ENCODE peak calls at places on chromosomes 2 and 18, in seven cellular contexts. One of them, this sample, is unnamed.

GRCh38 chr2:216436369-216436768 is 24.1 kb downstream of the SMARCAL1 start:
- DNase-seq in left ventricle myocardium inferior: no peak
- DNase-seq in endodermal cell: no peak
- DNase-seq in stomach: no peak
- DNase-seq in keratinocyte: no peak
- DNase-seq in kidney: no peak
- DNase-seq in BE2C: no peak
- DNase-seq in this sample: no peak

GRCh38 chr18:79863161-79863945 is 65.6 kb downstream of the KCNG2 start:
- DNase-seq in stomach: peak; percentile 24
- DNase-seq in keratinocyte: no peak
- DNase-seq in kidney: peak; percentile 70
- DNase-seq in endodermal cell: peak; percentile 41
- DNase-seq in left ventricle myocardium inferior: no peak
- DNase-seq in BE2C: no peak
- DNase-seq in this sample: no peak

GRCh38 chr18:22639026-22639463 is 221.3 kb upstream of the CTAGE1 start:
- DNase-seq in BE2C: no peak
- DNase-seq in keratinocyte: no peak
- DNase-seq in endodermal cell: no peak
- DNase-seq in kidney: no peak
- DNase-seq in stomach: no peak
- DNase-seq in left ventricle myocardium inferior: no peak
- DNase-seq in this sample: no peak

GRCh38 chr2:190765386-190766173 is 115.0 kb upstream of the GLS start:
- DNase-seq in stomach: no peak
- DNase-seq in BE2C: no peak
- DNase-seq in endodermal cell: no peak
- DNase-seq in keratinocyte: peak; percentile 95
- DNase-seq in kidney: no peak
- DNase-seq in left ventricle myocardium inferior: no peak
- DNase-seq in this sample: no peak

GRCh38 chr18:8231316-8231715 is 377.9 kb upstream of the RAB12 start:
- DNase-seq in BE2C: no peak
- DNase-seq in left ventricle myocardium inferior: no peak
- DNase-seq in kidney: no peak
- DNase-seq in stomach: no peak
- DNase-seq in endodermal cell: no peak
- DNase-seq in keratinocyte: no peak
- DNase-seq in this sample: no peak

GRCh38 chr2:64831134-64831976 is 157.8 kb upstream of the SLC1A4 start:
- DNase-seq in keratinocyte: peak; percentile 96
- DNase-seq in kidney: peak; percentile 97
- DNase-seq in stomach: peak; percentile 82
- DNase-seq in BE2C: peak; percentile 50
- DNase-seq in left ventricle myocardium inferior: peak; percentile 82
- DNase-seq in endodermal cell: peak; percentile 94
- DNase-seq in this sample: peak; percentile 80

GRCh38 chr18:79410171-79410641 is 14.5 kb downstream of the NFATC1 start:
- DNase-seq in keratinocyte: no peak
- DNase-seq in endodermal cell: no peak
- DNase-seq in left ventricle myocardium inferior: peak; percentile 10
- DNase-seq in stomach: no peak
- DNase-seq in kidney: peak; percentile 60
- DNase-seq in BE2C: no peak
- DNase-seq in this sample: no peak

GRCh38 chr18:21914739-21915319 is 174.2 kb downstream of the MIB1 start:
- DNase-seq in keratinocyte: no peak
- DNase-seq in BE2C: peak; percentile 24
- DNase-seq in stomach: no peak
- DNase-seq in endodermal cell: peak; percentile 81
- DNase-seq in left ventricle myocardium inferior: no peak
- DNase-seq in kidney: no peak
- DNase-seq in this sample: peak; percentile 35

GRCh38 chr2:100274076-100274475 is 48.2 kb downstream of the LONRF2 start:
- DNase-seq in keratinocyte: no peak
- DNase-seq in endodermal cell: peak; percentile 48
- DNase-seq in stomach: no peak
- DNase-seq in left ventricle myocardium inferior: no peak
- DNase-seq in BE2C: no peak
- DNase-seq in kidney: no peak
- DNase-seq in this sample: no peak

GRCh38 chr2:106664669-106665068 is 177.5 kb downstream of the CD8B2 start:
- DNase-seq in endodermal cell: no peak
- DNase-seq in stomach: no peak
- DNase-seq in kidney: no peak
- DNase-seq in keratinocyte: no peak
- DNase-seq in left ventricle myocardium inferior: no peak
- DNase-seq in BE2C: no peak
- DNase-seq in this sample: no peak

GRCh38 chr2:200625317-200625716 is 39.5 kb downstream of the AOX1 start:
- DNase-seq in stomach: no peak
- DNase-seq in left ventricle myocardium inferior: no peak
- DNase-seq in endodermal cell: no peak
- DNase-seq in keratinocyte: no peak
- DNase-seq in BE2C: no peak
- DNase-seq in kidney: no peak
- DNase-seq in this sample: no peak

GRCh38 chr2:204024906-204025475 is 88.4 kb downstream of the ICOS start:
- DNase-seq in stomach: no peak
- DNase-seq in endodermal cell: no peak
- DNase-seq in keratinocyte: no peak
- DNase-seq in kidney: no peak
- DNase-seq in left ventricle myocardium inferior: no peak
- DNase-seq in BE2C: no peak
- DNase-seq in this sample: no peak

GRCh38 chr2:33042226-33042625 is 95.5 kb downstream of the LTBP1 start:
- DNase-seq in kidney: no peak
- DNase-seq in left ventricle myocardium inferior: no peak
- DNase-seq in stomach: no peak
- DNase-seq in BE2C: no peak
- DNase-seq in keratinocyte: no peak
- DNase-seq in endodermal cell: no peak
- DNase-seq in this sample: no peak

GRCh38 chr18:9992300-9992987 is 78.6 kb downstream of the VAPA start:
- DNase-seq in left ventricle myocardium inferior: no peak
- DNase-seq in keratinocyte: no peak
- DNase-seq in endodermal cell: no peak
- DNase-seq in stomach: no peak
- DNase-seq in kidney: peak; percentile 81
- DNase-seq in BE2C: no peak
- DNase-seq in this sample: no peak

GRCh38 chr2:134839649-134840048 is 1.2 kb downstream of the ACMSD start:
- DNase-seq in BE2C: no peak
- DNase-seq in stomach: no peak
- DNase-seq in left ventricle myocardium inferior: no peak
- DNase-seq in keratinocyte: no peak
- DNase-seq in kidney: no peak
- DNase-seq in endodermal cell: no peak
- DNase-seq in this sample: no peak

GRCh38 chr18:66523219-66523991 is 80.5 kb downstream of the CDH19 start:
- DNase-seq in left ventricle myocardium inferior: no peak
- DNase-seq in kidney: no peak
- DNase-seq in keratinocyte: no peak
- DNase-seq in BE2C: no peak
- DNase-seq in stomach: no peak
- DNase-seq in endodermal cell: no peak
- DNase-seq in this sample: no peak

GRCh38 chr2:185802926-185803325 is 64.3 kb downstream of the FSIP2 start:
- DNase-seq in kidney: no peak
- DNase-seq in BE2C: no peak
- DNase-seq in left ventricle myocardium inferior: no peak
- DNase-seq in stomach: no peak
- DNase-seq in endodermal cell: no peak
- DNase-seq in keratinocyte: no peak
- DNase-seq in this sample: no peak

GRCh38 chr18:10431680-10432079 is 22.8 kb upstream of the APCDD1 start:
- DNase-seq in BE2C: no peak
- DNase-seq in left ventricle myocardium inferior: no peak
- DNase-seq in endodermal cell: no peak
- DNase-seq in keratinocyte: no peak
- DNase-seq in stomach: no peak
- DNase-seq in kidney: no peak
- DNase-seq in this sample: no peak

GRCh38 chr2:181411105-181411849 is 45.9 kb upstream of the ITGA4 start:
- DNase-seq in keratinocyte: no peak
- DNase-seq in left ventricle myocardium inferior: no peak
- DNase-seq in endodermal cell: peak; percentile 87
- DNase-seq in kidney: peak; percentile 71
- DNase-seq in stomach: no peak
- DNase-seq in BE2C: peak; percentile 93
- DNase-seq in this sample: peak; percentile 98

GRCh38 chr2:161416633-161417427 is 733 bp downstream of the TBR1 start:
- DNase-seq in left ventricle myocardium inferior: no peak
- DNase-seq in stomach: no peak
- DNase-seq in keratinocyte: no peak
- DNase-seq in BE2C: no peak
- DNase-seq in endodermal cell: peak; percentile 76
- DNase-seq in kidney: no peak
- DNase-seq in this sample: no peak

GRCh38 chr2:120684691-120685402 is 50.8 kb upstream of the GLI2 start:
- DNase-seq in stomach: no peak
- DNase-seq in endodermal cell: peak; percentile 25
- DNase-seq in kidney: peak; percentile 35
- DNase-seq in BE2C: no peak
- DNase-seq in keratinocyte: no peak
- DNase-seq in left ventricle myocardium inferior: no peak
- DNase-seq in this sample: no peak

GRCh38 chr2:216348909-216349308 is 23.4 kb downstream of the MARCHF4 start:
- DNase-seq in endodermal cell: no peak
- DNase-seq in BE2C: no peak
- DNase-seq in keratinocyte: peak; percentile 83
- DNase-seq in stomach: no peak
- DNase-seq in kidney: no peak
- DNase-seq in left ventricle myocardium inferior: no peak
- DNase-seq in this sample: no peak

GRCh38 chr2:191459158-191459557 is 214.0 kb downstream of the MYO1B start:
- DNase-seq in kidney: no peak
- DNase-seq in stomach: no peak
- DNase-seq in keratinocyte: no peak
- DNase-seq in BE2C: no peak
- DNase-seq in endodermal cell: no peak
- DNase-seq in left ventricle myocardium inferior: no peak
- DNase-seq in this sample: no peak

GRCh38 chr18:32010124-32010745 is 8.4 kb upstream of the RNF125 start:
- DNase-seq in stomach: no peak
- DNase-seq in keratinocyte: peak; percentile 1
- DNase-seq in BE2C: no peak
- DNase-seq in endodermal cell: no peak
- DNase-seq in kidney: no peak
- DNase-seq in left ventricle myocardium inferior: no peak
- DNase-seq in this sample: no peak

GRCh38 chr18:25915907-25916306 is 174.5 kb downstream of the SS18 start:
- DNase-seq in BE2C: no peak
- DNase-seq in kidney: no peak
- DNase-seq in left ventricle myocardium inferior: no peak
- DNase-seq in stomach: no peak
- DNase-seq in keratinocyte: no peak
- DNase-seq in endodermal cell: no peak
- DNase-seq in this sample: no peak
- TF ChIP-seq CTCF in BE2C: peak; percentile 12
- TF ChIP-seq CTCF in kidney: no peak
- TF ChIP-seq CTCF in left ventricle myocardium inferior: no peak
- TF ChIP-seq CTCF in stomach: no peak
- TF ChIP-seq CTCF in keratinocyte: no peak
- TF ChIP-seq CTCF in endodermal cell: peak; percentile 73
- TF ChIP-seq CTCF in this sample: no peak

GRCh38 chr2:102622646-102623045 is 3.3 kb downstream of the SLC9A2 start:
- DNase-seq in BE2C: no peak
- DNase-seq in keratinocyte: no peak
- DNase-seq in stomach: no peak
- DNase-seq in endodermal cell: no peak
- DNase-seq in kidney: no peak
- DNase-seq in left ventricle myocardium inferior: no peak
- DNase-seq in this sample: no peak
- H3K4me3 ChIP-seq in BE2C: no peak overlapping the region
- H3K4me3 ChIP-seq in keratinocyte: no peak overlapping the region
- H3K4me3 ChIP-seq in stomach: peak overlapping the region; percentile 75
- H3K4me3 ChIP-seq in endodermal cell: no peak overlapping the region
- H3K4me3 ChIP-seq in kidney: no peak overlapping the region
- H3K4me3 ChIP-seq in left ventricle myocardium inferior: no peak overlapping the region
- H3K4me3 ChIP-seq in this sample: no peak overlapping the region

GRCh38 chr2:234138836-234139235 is 88.3 kb downstream of the SPP2 start:
- DNase-seq in endodermal cell: no peak
- DNase-seq in BE2C: no peak
- DNase-seq in kidney: no peak
- DNase-seq in left ventricle myocardium inferior: no peak
- DNase-seq in stomach: no peak
- DNase-seq in keratinocyte: no peak
- DNase-seq in this sample: no peak

GRCh38 chr2:234135750-234136221 is 85.3 kb downstream of the SPP2 start:
- DNase-seq in kidney: peak; percentile 87
- DNase-seq in stomach: peak; percentile 53
- DNase-seq in BE2C: peak; percentile 82
- DNase-seq in keratinocyte: no peak
- DNase-seq in endodermal cell: peak; percentile 95
- DNase-seq in left ventricle myocardium inferior: peak; percentile 29
- DNase-seq in this sample: peak; percentile 81

GRCh38 chr2:234139755-234140154 is 89.3 kb downstream of the SPP2 start:
- DNase-seq in kidney: no peak
- DNase-seq in BE2C: no peak
- DNase-seq in left ventricle myocardium inferior: no peak
- DNase-seq in stomach: no peak
- DNase-seq in keratinocyte: no peak
- DNase-seq in endodermal cell: no peak
- DNase-seq in this sample: no peak

GRCh38 chr2:234136461-234136860 is 86.0 kb downstream of the SPP2 start:
- DNase-seq in endodermal cell: peak; percentile 64
- DNase-seq in stomach: no peak
- DNase-seq in left ventricle myocardium inferior: no peak
- DNase-seq in keratinocyte: no peak
- DNase-seq in kidney: no peak
- DNase-seq in BE2C: no peak
- DNase-seq in this sample: no peak

GRCh38 chr2:234137400-234138014 is 87.0 kb downstream of the SPP2 start:
- DNase-seq in kidney: no peak
- DNase-seq in BE2C: no peak
- DNase-seq in stomach: no peak
- DNase-seq in endodermal cell: no peak
- DNase-seq in keratinocyte: no peak
- DNase-seq in left ventricle myocardium inferior: no peak
- DNase-seq in this sample: no peak
- H3K9me3 ChIP-seq in kidney: no peaks in the 10 kb centered on the region
- H3K9me3 ChIP-seq in BE2C: no peaks in the 10 kb centered on the region
- H3K9me3 ChIP-seq in stomach: no peaks in the 10 kb centered on the region
- H3K9me3 ChIP-seq in endodermal cell: no peaks in the 10 kb centered on the region
- H3K9me3 ChIP-seq in keratinocyte: peaks cover 20% of the 10 kb centered on the region
- H3K9me3 ChIP-seq in left ventricle myocardium inferior: peaks cover 5% of the 10 kb centered on the region
- H3K9me3 ChIP-seq in this sample: no peaks in the 10 kb centered on the region

DNA sequence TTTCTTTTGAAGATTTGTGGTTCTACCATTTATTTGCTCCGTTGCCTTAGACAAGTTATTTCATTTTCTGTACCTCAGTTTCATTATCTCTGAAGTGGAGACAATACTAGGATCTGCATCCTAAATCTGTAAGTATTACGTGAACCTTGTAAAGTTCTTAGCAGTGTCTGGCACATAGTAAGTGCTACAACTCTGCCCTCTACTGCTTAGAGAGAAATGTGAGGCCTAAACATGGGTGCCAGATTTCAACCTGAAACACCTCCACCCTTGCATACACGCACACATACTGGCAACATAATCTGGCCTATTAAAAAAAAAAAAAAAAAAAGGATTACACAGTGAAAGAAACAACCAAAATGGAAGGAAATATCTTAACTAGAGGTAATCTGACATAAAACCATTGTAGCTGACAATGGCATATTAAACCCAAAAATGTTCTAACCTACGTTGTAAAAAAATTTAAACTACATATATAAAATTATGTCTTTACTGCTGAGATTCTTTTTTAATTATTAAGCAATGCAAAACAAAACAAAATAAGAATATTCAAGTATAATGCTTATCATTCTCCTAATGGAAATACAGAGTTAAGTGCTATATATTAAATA is 132.6 kb downstream of the MAP2 start:
- DNase-seq in keratinocyte: no peak
- DNase-seq in left ventricle myocardium inferior: no peak
- DNase-seq in endodermal cell: no peak
- DNase-seq in stomach: no peak
- DNase-seq in BE2C: peak; percentile 14
- DNase-seq in kidney: no peak
- DNase-seq in this sample: peak; percentile 24
- TF ChIP-seq CTCF in keratinocyte: peak; percentile 71
- TF ChIP-seq CTCF in left ventricle myocardium inferior: peak; percentile 67
- TF ChIP-seq CTCF in endodermal cell: peak; percentile 68
- TF ChIP-seq CTCF in stomach: peak; percentile 43
- TF ChIP-seq CTCF in BE2C: peak; percentile 76
- TF ChIP-seq CTCF in kidney: peak; percentile 28
- TF ChIP-seq CTCF in this sample: peak; percentile 52